ENCODE peak calls at places on chromosomes 6 and 20, in seven cellular contexts. C is naive thymus-derived CD4-positive, alpha-beta T cell; W is upper lobe of right lung; B is PC-3; M is tibial nerve; Y is spleen; G is CD4-positive, alpha-beta T cell. N is an unnamed sample.

GRCh38 chr6:11374036-11375010 is 141.9 kb upstream of the NEDD9 start:
- DNase-seq in C (no peak), M (no peak), Y (no peak), B (no peak), G (no peak), W (no peak), N (no peak)

GRCh38 chr6:13703496-13703895 is 8.1 kb downstream of the RANBP9 start:
- DNase-seq in C (no peak), Y (no peak), M (no peak), B (no peak), W (no peak), G (no peak), N (no peak)

GRCh38 chr6:17968876-17969275 is 18.6 kb downstream of the KIF13A start:
- DNase-seq in W (no peak), C (no peak), G (no peak), M (no peak), Y (no peak), B (no peak), N (no peak)

GRCh38 chr6:147381734-147382133 is 126.8 kb upstream of the SAMD5 start:
- DNase-seq in B (no peak), Y (no peak), M (no peak), W (no peak), G (no peak), C (no peak), N (no peak)

GRCh38 chr6:135334169-135334568 is 153.1 kb downstream of the MYB start:
- DNase-seq in B (no peak), W (no peak), Y (no peak), G (no peak), M (no peak), C (no peak), N (no peak)

GRCh38 chr6:33967266-33967767 is 163.5 kb upstream of the MLN start:
- DNase-seq in Y (peak; percentile 28), C (no peak), W (peak; percentile 35), B (no peak), G (no peak), M (no peak), N (no peak)

GRCh38 chr6:104483225-104483834 is 376.4 kb downstream of the HACE1 start:
- DNase-seq in G (no peak), M (no peak), C (no peak), Y (no peak), B (peak; percentile 44), W (no peak), N (no peak)

GRCh38 chr6:143803769-143804540 is 39.2 kb upstream of the LTV1 start:
- DNase-seq in Y (no peak), W (no peak), B (no peak), M (no peak), G (no peak), C (no peak), N (no peak)

GRCh38 chr20:63148696-63149095 is 67.2 kb downstream of the YTHDF1 start:
- DNase-seq in M (no peak), G (no peak), B (no peak), W (no peak), C (no peak), Y (peak; percentile 59), N (peak; percentile 1)

GRCh38 chr20:22414354-22414753 is 170.0 kb downstream of the FOXA2 start:
- DNase-seq in C (no peak), G (no peak), M (no peak), W (no peak), Y (no peak), B (peak; percentile 56), N (no peak)

GRCh38 chr6:149190228-149190831 is 127.2 kb upstream of the TAB2 start:
- DNase-seq in C (peak; percentile 16), W (no peak), B (peak; percentile 39), Y (peak; percentile 88), G (peak; percentile 53), M (no peak), N (no peak)

GRCh38 chr6:124777834-124778233 is 184.4 kb upstream of the RNF217 start:
- DNase-seq in Y (no peak), G (no peak), C (no peak), B (no peak), W (no peak), M (no peak), N (no peak)

GRCh38 chr6:12537389-12537788 is 179.2 kb upstream of the PHACTR1 start:
- DNase-seq in B (no peak), M (no peak), Y (no peak), G (no peak), W (no peak), C (no peak), N (no peak)

GRCh38 chr6:28880894-28881780 is 42.6 kb downstream of the TRIM27 start:
- DNase-seq in G (peak; percentile 41), Y (no peak), C (peak; percentile 62), W (no peak), B (peak; percentile 88), M (peak; percentile 92), N (peak; percentile 53)

GRCh38 chr20:64035066-64035932 is 683 bp upstream of the C20orf204 start:
- DNase-seq in B (no peak), Y (peak; percentile 73), M (no peak), G (no peak), W (peak; percentile 62), C (no peak), N (no peak)

GRCh38 chr20:2417142-2417541 is 36.4 kb downstream of the TGM6 start:
- DNase-seq in G (no peak), Y (no peak), B (no peak), C (no peak), W (no peak), M (no peak), N (no peak)

GRCh38 chr20:23296841-23297701 is 53.5 kb upstream of the NXT1 start:
- DNase-seq in G (no peak), W (peak; percentile 60), B (no peak), Y (no peak), M (peak; percentile 34), C (no peak), N (no peak)

DNA sequence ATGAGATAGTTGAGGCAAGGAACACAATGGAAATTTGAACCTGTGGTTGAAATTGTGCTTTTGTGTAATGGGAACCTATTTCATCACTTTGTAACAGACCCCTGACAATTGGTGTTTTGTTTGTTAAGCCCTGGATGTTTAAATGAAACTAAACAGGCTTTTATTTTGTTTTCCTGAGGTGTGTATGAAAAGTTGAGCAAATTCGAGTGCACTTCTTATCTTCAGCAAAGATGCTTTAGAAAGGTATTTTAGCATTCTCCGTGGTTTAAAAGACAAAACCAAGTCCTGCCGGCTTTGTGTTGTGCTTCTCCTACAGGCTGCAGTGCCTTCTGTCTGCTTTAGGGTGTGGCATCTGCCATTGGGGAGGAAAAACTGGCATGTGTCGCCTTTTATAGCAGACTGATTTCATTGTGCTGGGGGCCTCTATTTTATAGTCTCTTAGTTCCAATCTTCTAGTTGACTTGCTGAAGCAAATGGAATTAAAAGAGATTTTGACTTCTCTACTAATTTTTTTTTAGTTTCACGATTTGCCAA is 2.2 kb upstream of the ARID1B start:
- DNase-seq in G (no peak), C (no peak), W (no peak), Y (no peak), B (no peak), M (peak; percentile 24), N (no peak)
- H3K27ac ChIP-seq in G (no peak overlapping the region), C (no peak overlapping the region), W (no peak overlapping the region), Y (no peak overlapping the region), B (no peak overlapping the region), M (peak overlapping the region; percentile 97), N (peak overlapping the region; percentile 60)

DNA sequence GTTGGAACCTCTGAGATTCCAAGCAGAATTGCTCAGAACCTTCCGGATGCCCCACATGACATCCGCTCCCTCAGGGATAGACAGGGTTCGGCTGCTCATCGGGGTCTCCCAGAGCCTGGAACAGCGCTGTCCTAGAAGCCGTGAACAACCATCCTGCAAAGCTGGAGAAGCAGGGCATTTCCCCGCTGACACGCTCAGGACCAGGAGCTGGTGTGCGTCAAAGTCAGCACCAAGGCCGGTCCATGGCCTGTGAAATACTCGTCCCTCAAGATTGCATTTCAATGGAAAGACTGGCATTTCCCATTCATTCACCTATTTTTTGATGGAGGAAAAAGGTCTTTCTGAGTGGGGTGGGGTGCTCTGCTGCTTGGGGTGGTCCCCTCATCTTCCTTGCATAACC is 52.2 kb downstream of the RBM38 start:
- DNase-seq in M (no peak), C (no peak), B (no peak), W (no peak), Y (no peak), G (no peak), N (no peak)
- H3K27ac ChIP-seq in M (no peak overlapping the region), C (no peak overlapping the region), B (no peak overlapping the region), W (no peak overlapping the region), Y (no peak overlapping the region), G (no peak overlapping the region), N (no peak overlapping the region)

GRCh38 chr20:3783516-3784225 is 2.4 kb upstream of the SPEF1 start:
- DNase-seq in C (no peak), W (no peak), M (no peak), G (no peak), B (no peak), Y (peak; percentile 73), N (peak; percentile 4)
- H3K27ac ChIP-seq in C (no peak overlapping the region), W (no peak overlapping the region), M (no peak overlapping the region), G (no peak overlapping the region), B (no peak overlapping the region), Y (peak overlapping the region; percentile 89), N (no peak overlapping the region)

GRCh38 chr6:155077331-155077730 is 82.2 kb downstream of the TIAM2 start:
- DNase-seq in G (no peak), C (no peak), Y (no peak), B (peak; percentile 46), M (no peak), W (no peak), N (no peak)
- H3K27ac ChIP-seq in G (no peak overlapping the region), C (no peak overlapping the region), Y (no peak overlapping the region), B (peak overlapping the region; percentile 80), M (no peak overlapping the region), W (no peak overlapping the region), N (no peak overlapping the region)

DNA sequence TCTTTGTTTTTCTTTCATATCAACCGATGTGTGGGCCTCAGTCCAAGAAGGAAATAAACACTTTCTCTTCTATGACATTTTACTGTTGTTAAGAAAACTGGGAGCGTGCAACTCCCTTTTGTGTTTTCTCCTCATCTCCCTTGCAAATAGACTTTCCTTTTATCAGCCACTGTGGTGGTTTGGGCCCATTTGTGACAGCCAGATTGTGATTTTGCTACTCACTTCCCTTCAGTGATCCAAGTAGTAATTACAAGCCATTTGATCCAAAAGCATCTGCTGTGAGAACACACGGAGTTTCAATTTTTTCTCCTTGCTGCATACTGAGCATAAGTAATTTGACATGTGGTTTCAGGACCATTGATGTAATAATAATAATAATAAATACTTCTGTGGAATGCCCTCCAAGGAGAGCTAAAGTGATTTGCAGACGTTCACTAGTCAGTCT is 92.0 kb upstream of the CLDN20 start:
- DNase-seq in M (no peak), W (no peak), G (no peak), Y (no peak), B (no peak), C (no peak), N (no peak)
- H3K27ac ChIP-seq in M (no peak overlapping the region), W (peak overlapping the region; percentile 39), G (peak overlapping the region; percentile 57), Y (peak overlapping the region; percentile 12), B (peak overlapping the region; percentile 72), C (peak overlapping the region; percentile 34), N (no peak overlapping the region)

GRCh38 chr6:136587527-136587926 is 37.3 kb upstream of the MAP7 start:
- DNase-seq in G (no peak), W (no peak), C (no peak), B (no peak), Y (no peak), M (no peak), N (no peak)

GRCh38 chr6:136579800-136580199 is 29.6 kb upstream of the MAP7 start:
- DNase-seq in G (no peak), Y (no peak), M (no peak), W (no peak), C (no peak), B (no peak), N (no peak)

GRCh38 chr6:136586295-136586694 is 36.1 kb upstream of the MAP7 start:
- DNase-seq in W (no peak), Y (no peak), C (no peak), B (no peak), M (no peak), G (no peak), N (no peak)

GRCh38 chr6:136582702-136583471 is 32.7 kb upstream of the MAP7 start:
- DNase-seq in G (no peak), Y (no peak), C (no peak), M (no peak), B (peak; percentile 81), W (no peak), N (no peak)
- H3K27ac ChIP-seq in G (no peak overlapping the region), Y (no peak overlapping the region), C (no peak overlapping the region), M (no peak overlapping the region), B (peak overlapping the region; percentile 80), W (peak overlapping the region; percentile 64), N (peak overlapping the region; percentile 16)

N was measured in heart right ventricle.